ENCODE peak calls at places on chromosomes 16 and 17, in nine cellular contexts. S is AG04449, Q is upper lobe of left lung, G is AG09309, L is cardiac fibroblast, I is epithelial cell of esophagus, R is retinal pigment epithelial cell, E is suprapubic skin, M is brain microvascular endothelial cell. H is an unnamed sample.
A peak's percentile ranks its signal among the peaks of the same experiment; 100 is the strongest.

GRCh38 chr16:65202461-65202860 is 80.6 kb upstream of the CDH11 start:
- DNase-seq in E (no peak), M (no peak), I (peak; percentile 52), Q (no peak), R (no peak), G (no peak), S (no peak), L (peak; percentile 6), H (no peak)

GRCh38 chr17:3691539-3692166 is 4.3 kb downstream of the P2RX5 start:
- DNase-seq in E (no peak), S (no peak), I (no peak), Q (no peak), L (no peak), R (no peak), G (no peak), M (no peak), H (no peak)

GRCh38 chr17:4232168-4232813 is 31.5 kb downstream of the ANKFY1 start:
- DNase-seq in R (no peak), Q (no peak), M (peak; percentile 71), L (peak; percentile 64), I (peak; percentile 82), S (no peak), G (peak; percentile 32), E (no peak), H (no peak)

GRCh38 chr16:22296225-22297113 is 740 bp upstream of the POLR3E start:
- DNase-seq in G (no peak), E (no peak), Q (no peak), S (no peak), R (no peak), M (no peak), L (no peak), I (peak; percentile 24), H (no peak)

GRCh38 chr16:10514369-10515055 is 65.9 kb downstream of the EMP2 start:
- DNase-seq in M (peak; percentile 60), R (no peak), S (peak; percentile 34), I (peak; percentile 70), E (no peak), L (peak; percentile 81), G (peak; percentile 51), Q (peak; percentile 59), H (peak; percentile 46)

GRCh38 chr17:40320771-40321501 is 12.0 kb downstream of the RARA start:
- DNase-seq in S (no peak), I (no peak), E (peak; percentile 93), R (no peak), M (no peak), G (no peak), Q (peak; percentile 48), L (peak; percentile 73), H (no peak)

GRCh38 chr17:79845601-79845949 is 6.3 kb upstream of the CBX4 start:
- DNase-seq in L (peak; percentile 45), S (no peak), I (no peak), M (no peak), G (no peak), R (no peak), E (no peak), Q (peak; percentile 48), H (no peak)

GRCh38 chr17:44767493-44767892 is 8.7 kb downstream of the ADAM11 start:
- DNase-seq in Q (no peak), M (no peak), L (no peak), S (no peak), R (no peak), G (no peak), E (no peak), I (no peak), H (no peak)

GRCh38 chr17:71184716-71185115 is 936.1 kb upstream of the SOX9 start:
- DNase-seq in Q (no peak), E (no peak), R (no peak), M (no peak), G (no peak), L (no peak), S (no peak), I (peak; percentile 63), H (no peak)

GRCh38 chr16:27452569-27453475 is 50.8 kb downstream of the IL21R start:
- DNase-seq in L (no peak), I (no peak), Q (no peak), G (no peak), R (no peak), E (no peak), M (no peak), S (no peak), H (no peak)

GRCh38 chr17:20230924-20231323 is 221.8 kb downstream of the SPECC1 start:
- DNase-seq in S (no peak), Q (no peak), M (no peak), L (no peak), G (no peak), I (no peak), R (no peak), E (no peak), H (no peak)

GRCh38 chr17:64741038-64741641 is 79.0 kb upstream of the SMURF2 start:
- DNase-seq in I (peak; percentile 19), Q (peak; percentile 75), L (peak; percentile 67), S (no peak), R (no peak), G (no peak), E (peak; percentile 65), M (no peak), H (no peak)

GRCh38 chr17:14301761-14302401 is 1.0 kb downstream of the HS3ST3B1 start:
- DNase-seq in L (peak; percentile 51), M (peak; percentile 46), R (no peak), S (no peak), I (peak; percentile 37), Q (peak; percentile 46), E (peak; percentile 78), G (no peak), H (peak; percentile 81)

GRCh38 chr17:74950207-74950606 is 14.5 kb downstream of the OTOP3 start:
- DNase-seq in G (no peak), R (no peak), L (no peak), Q (no peak), S (no peak), I (peak; percentile 45), E (no peak), M (no peak), H (no peak)

DNA sequence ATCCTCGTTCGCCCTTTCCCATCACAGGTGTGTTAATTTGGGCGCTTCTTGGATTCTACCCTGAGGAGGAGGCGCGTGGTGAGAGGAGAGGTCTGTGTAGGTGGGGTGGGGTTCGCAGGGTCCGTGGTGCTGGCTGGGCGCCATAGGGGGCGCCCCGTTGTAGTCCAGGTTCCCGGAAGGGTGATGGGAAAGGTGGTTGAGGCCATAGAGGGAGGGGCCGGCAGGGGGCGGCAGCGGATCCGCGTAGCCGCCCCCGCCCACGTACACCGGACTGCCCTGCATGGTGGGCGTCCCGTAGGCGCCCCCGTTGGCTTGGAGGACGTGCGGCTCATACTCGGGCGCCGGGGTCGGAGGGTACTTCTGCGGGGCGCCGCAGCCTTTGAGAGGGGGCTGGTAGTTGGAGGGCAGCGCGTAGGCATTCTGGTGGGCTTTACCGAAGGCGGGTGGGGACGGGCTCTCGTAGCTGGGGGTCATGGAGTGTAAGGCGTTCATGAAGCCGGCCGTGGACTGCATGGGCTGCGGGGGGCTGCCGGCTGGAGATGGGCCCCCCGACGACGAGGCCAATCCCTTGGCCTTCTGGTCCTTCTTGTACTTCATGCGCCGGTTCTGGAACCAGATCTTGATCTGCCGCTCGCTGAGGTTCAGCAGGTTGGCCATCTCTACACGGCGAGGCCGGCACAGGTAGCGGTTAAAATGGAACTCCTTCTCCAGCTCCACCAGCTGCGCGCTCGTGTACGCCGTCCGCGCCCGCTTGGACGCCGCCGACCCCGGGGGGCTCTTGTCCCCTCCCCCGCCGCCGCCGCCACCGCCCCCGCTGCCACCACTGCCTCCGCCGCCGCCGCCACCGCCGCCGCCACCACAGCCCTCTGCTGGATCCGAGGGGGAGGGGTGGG is 5.7 kb upstream of the HOXB2 start:
- DNase-seq in S (no peak), L (no peak), Q (no peak), G (no peak), E (no peak), I (no peak), M (no peak), R (no peak), H (no peak)
- TF ChIP-seq CTCF in S (peak; percentile 41), L (no peak), Q (no peak), G (peak; percentile 12), E (no peak), I (peak; percentile 8), M (peak; percentile 40), R (peak; percentile 17), H (no peak)

GRCh38 chr17:81996757-81997441 is 19.5 kb downstream of the ASPSCR1 start:
- DNase-seq in G (no peak), Q (no peak), L (no peak), I (no peak), M (no peak), S (no peak), R (no peak), E (no peak), H (no peak)

GRCh38 chr17:81998222-81998621 is 20.8 kb downstream of the ASPSCR1 start:
- DNase-seq in Q (no peak), I (no peak), L (no peak), G (no peak), M (no peak), E (no peak), S (no peak), R (no peak), H (no peak)

GRCh38 chr17:81999587-81999974 is 22.2 kb downstream of the ASPSCR1 start:
- DNase-seq in Q (peak; percentile 87), I (no peak), E (no peak), M (no peak), L (no peak), R (no peak), G (no peak), S (no peak), H (no peak)

GRCh38 chr17:81999975-82000802 is 22.5 kb downstream of the CENPX start:
- DNase-seq in S (no peak), I (no peak), R (no peak), E (no peak), L (no peak), M (no peak), Q (no peak), G (no peak), H (no peak)

GRCh38 chr17:81998719-81999438 is 21.4 kb downstream of the ASPSCR1 start:
- DNase-seq in M (no peak), E (no peak), I (no peak), G (no peak), Q (no peak), L (no peak), R (no peak), S (no peak), H (no peak)
- H3K4me3 ChIP-seq in M (no peak overlapping the region), E (no peak overlapping the region), I (no peak overlapping the region), G (no peak overlapping the region), Q (no peak overlapping the region), L (no peak overlapping the region), R (no peak overlapping the region), S (no peak overlapping the region), H (no peak overlapping the region)

GRCh38 chr17:59853168-59853918 is 39.4 kb downstream of the TUBD1 start:
- DNase-seq in I (peak; percentile 99), M (peak; percentile 84), S (peak; percentile 87), R (no peak), Q (no peak), L (peak; percentile 84), E (no peak), G (peak; percentile 56), H (peak; percentile 32)
- TF ChIP-seq CTCF in I (peak; percentile 81), M (peak; percentile 80), S (peak; percentile 17), R (peak; percentile 55), Q (peak; percentile 49), L (peak; percentile 67), E (peak; percentile 34), G (peak; percentile 41), H (no peak)

DNA sequence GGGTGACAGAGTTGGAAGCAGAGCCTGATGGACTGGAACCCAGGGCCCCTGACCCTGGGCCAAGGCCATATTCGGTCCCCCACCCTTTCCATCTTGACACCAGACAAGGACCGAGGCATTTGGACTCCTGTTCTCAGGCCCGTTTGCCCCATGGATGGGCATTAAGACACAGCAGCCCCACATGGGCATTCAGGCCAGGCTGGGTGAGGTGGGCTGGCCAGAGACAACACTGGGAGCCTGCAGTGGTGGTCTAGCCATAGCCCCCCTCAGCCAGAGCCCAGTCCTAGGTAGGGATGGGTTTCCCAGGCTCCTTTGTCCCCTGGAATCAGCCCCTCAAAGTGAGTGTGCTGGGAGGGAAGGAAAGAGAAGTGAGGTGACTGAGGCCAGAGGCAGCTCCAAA is 1.6 kb downstream of the PDK2 start:
- DNase-seq in Q (no peak), S (no peak), E (no peak), I (no peak), M (no peak), L (no peak), G (no peak), R (no peak), H (no peak)
- H3K4me3 ChIP-seq in Q (no peak overlapping the region), S (no peak overlapping the region), E (peak overlapping the region; percentile 73), I (no peak overlapping the region), M (no peak overlapping the region), L (no peak overlapping the region), G (peak overlapping the region; percentile 80), R (no peak overlapping the region), H (no peak overlapping the region)